ENCODE peak calls at places on chromosome 15, in eight cellular contexts. A, C, N, F, D, W, X and O are unnamed samples.

GRCh38 chr15:92069308-92070244 is 216.1 kb downstream of the SLCO3A1 start:
- DNase-seq in C (peak; percentile 52), D (peak; percentile 23), N (no peak), A (no peak), F (peak; percentile 86), X (no peak), W (peak; percentile 88), O (no peak)

GRCh38 chr15:90343391-90343790 is 8.7 kb upstream of the ZNF774 start:
- DNase-seq in D (no peak), W (no peak), A (no peak), N (no peak), F (peak; percentile 84), X (no peak), C (no peak), O (no peak)

GRCh38 chr15:70054366-70054765 is 43.4 kb downstream of the TLE3 start:
- DNase-seq in C (no peak), W (no peak), A (no peak), X (no peak), F (peak; percentile 59), D (no peak), N (peak; percentile 41), O (peak; percentile 84)

GRCh38 chr15:60840306-60840702 is 361.4 kb upstream of the ICE2 start:
- DNase-seq in N (no peak), D (no peak), W (no peak), X (no peak), F (no peak), C (no peak), A (no peak), O (no peak)

GRCh38 chr15:45136378-45136764 is 6.6 kb downstream of the DUOX1 start:
- DNase-seq in C (no peak), W (no peak), N (no peak), D (no peak), A (no peak), F (peak; percentile 29), X (no peak), O (no peak)

GRCh38 chr15:25422021-25422420 is 16.8 kb downstream of the UBE3A start:
- DNase-seq in D (no peak), C (no peak), N (no peak), W (no peak), X (no peak), A (no peak), F (no peak), O (no peak)

GRCh38 chr15:98005659-98006058 is 45.2 kb downstream of the ARRDC4 start:
- DNase-seq in X (no peak), D (no peak), C (no peak), W (no peak), F (no peak), N (no peak), A (no peak), O (no peak)

GRCh38 chr15:65056868-65057548 is 10.8 kb downstream of the RASL12 start:
- DNase-seq in X (no peak), A (no peak), C (peak; percentile 77), N (no peak), D (no peak), W (peak; percentile 90), F (no peak), O (no peak)

GRCh38 chr15:84079885-84080777 is 155.4 kb upstream of the GOLGA6L4 start:
- DNase-seq in X (peak; percentile 32), W (peak; percentile 33), D (peak; percentile 32), N (peak; percentile 58), C (no peak), A (no peak), F (peak; percentile 80), O (no peak)

GRCh38 chr15:35757790-35758189 is 211.8 kb upstream of the DPH6 start:
- DNase-seq in F (no peak), D (no peak), X (no peak), W (no peak), N (no peak), C (no peak), A (no peak), O (no peak)

GRCh38 chr15:92277776-92278175 is 115.9 kb upstream of the ST8SIA2 start:
- DNase-seq in W (peak; percentile 16), X (no peak), N (no peak), C (no peak), D (no peak), A (no peak), F (no peak), O (no peak)

GRCh38 chr15:68223171-68223570 is 6.4 kb downstream of the CLN6 start:
- DNase-seq in D (no peak), F (peak; percentile 40), N (no peak), W (no peak), C (no peak), X (no peak), A (no peak), O (peak; percentile 68)

GRCh38 chr15:74252291-74253080 is 16.4 kb downstream of the CCDC33 start:
- DNase-seq in C (no peak), F (no peak), A (no peak), D (no peak), X (no peak), W (no peak), N (no peak), O (no peak)

GRCh38 chr15:79290642-79291275 is 8.2 kb downstream of the ANKRD34C start:
- DNase-seq in W (no peak), C (no peak), X (no peak), A (no peak), F (no peak), N (no peak), D (no peak), O (no peak)

GRCh38 chr15:41323611-41324010 is 8.8 kb downstream of the OIP5 start:
- DNase-seq in F (peak; percentile 7), C (no peak), D (no peak), A (no peak), W (no peak), X (no peak), N (no peak), O (no peak)

GRCh38 chr15:99059010-99059981 is 45.6 kb upstream of the SYNM start:
- DNase-seq in D (peak; percentile 37), F (peak; percentile 95), N (peak; percentile 81), C (peak; percentile 71), X (peak; percentile 89), A (peak; percentile 24), W (peak; percentile 87), O (peak; percentile 93)

GRCh38 chr15:89041507-89041906 is 46.7 kb upstream of the ABHD2 start:
- DNase-seq in W (no peak), F (no peak), C (no peak), D (no peak), N (no peak), A (no peak), X (no peak), O (no peak)

GRCh38 chr15:70314018-70314354 is 216.3 kb upstream of the TLE3 start:
- DNase-seq in F (no peak), D (no peak), C (no peak), W (no peak), A (no peak), X (no peak), N (no peak), O (peak; percentile 37)